ENCODE peak calls at places on chromosomes 12 and 14, in six cellular contexts. J, M, P, N, V and U are unnamed samples.

GRCh38 chr14:104445086-104445485 is 134.5 kb upstream of the C14orf180 start:
- DNase-seq in J (no peak), M (no peak), P (no peak), N (no peak), V (no peak), U (no peak)

GRCh38 chr14:100770605-100771120 is 44.0 kb downstream of the DLK1 start:
- DNase-seq in J (no peak), M (no peak), P (no peak), N (no peak), V (no peak), U (no peak)

GRCh38 chr12:102298022-102298421 is 100.4 kb upstream of the PMCH start:
- DNase-seq in J (no peak), M (peak; percentile 56), P (no peak), N (peak; percentile 45), V (no peak), U (peak; percentile 84)

GRCh38 chr14:68254669-68255527 is 435.3 kb downstream of the RAD51B start:
- DNase-seq in J (no peak), M (no peak), P (no peak), N (no peak), V (no peak), U (no peak)

GRCh38 chr12:16474801-16475200 is 127.4 kb downstream of the MGST1 start:
- DNase-seq in J (no peak), M (no peak), P (no peak), N (no peak), V (no peak), U (no peak)

GRCh38 chr14:102541771-102542170 is 32.2 kb upstream of the ANKRD9 start:
- DNase-seq in J (no peak), M (no peak), P (no peak), N (no peak), V (no peak), U (no peak)

GRCh38 chr12:53695148-53696138 is 19.6 kb upstream of the ATP5MC2 start:
- DNase-seq in J (no peak), M (peak; percentile 48), P (no peak), N (no peak), V (no peak), U (no peak)

GRCh38 chr14:74402264-74403251 is 23.5 kb downstream of the SYNDIG1L start:
- DNase-seq in J (no peak), M (no peak), P (no peak), N (no peak), V (no peak), U (no peak)

GRCh38 chr14:35349966-35350365 is 54.6 kb downstream of the NFKBIA start:
- DNase-seq in J (no peak), M (no peak), P (no peak), N (no peak), V (peak; percentile 56), U (no peak)

GRCh38 chr14:26622611-26623010 is 24.8 kb upstream of the NOVA1 start:
- DNase-seq in J (no peak), M (no peak), P (no peak), N (no peak), V (no peak), U (no peak)

GRCh38 chr12:109255377-109255776 is 53.7 kb downstream of the FOXN4 start:
- DNase-seq in J (no peak), M (peak; percentile 16), P (no peak), N (peak; percentile 2), V (peak; percentile 5), U (no peak)

GRCh38 chr14:98634043-98634820 is 637.8 kb downstream of the BCL11B start:
- DNase-seq in J (no peak), M (no peak), P (no peak), N (no peak), V (no peak), U (no peak)

GRCh38 chr12:1805441-1806081 is 14.8 kb upstream of the LRTM2 start:
- DNase-seq in J (no peak), M (no peak), P (no peak), N (no peak), V (no peak), U (no peak)

GRCh38 chr14:44316647-44317432 is 190.2 kb downstream of the FSCB start:
- DNase-seq in J (no peak), M (peak; percentile 86), P (peak; percentile 27), N (no peak), V (no peak), U (no peak)

GRCh38 chr12:41418586-41418985 is 230.5 kb downstream of the PDZRN4 start:
- DNase-seq in J (no peak), M (no peak), P (no peak), N (no peak), V (no peak), U (no peak)

GRCh38 chr14:23366163-23366921 is 1.4 kb upstream of the EFS start:
- DNase-seq in J (peak; percentile 76), M (peak; percentile 77), P (no peak), N (no peak), V (no peak), U (no peak)

GRCh38 chr14:95935228-95935822 is 58.7 kb downstream of the TUNAR start:
- DNase-seq in J (no peak), M (peak; percentile 39), P (peak; percentile 21), N (no peak), V (no peak), U (no peak)

GRCh38 chr12:123779551-123779950 is 17.4 kb downstream of the DNAH10 start:
- DNase-seq in J (no peak), M (no peak), P (no peak), N (no peak), V (no peak), U (no peak)

GRCh38 chr12:67797316-67797741 is 148.8 kb downstream of the DYRK2 start:
- DNase-seq in J (peak; percentile 38), M (no peak), P (no peak), N (no peak), V (no peak), U (no peak)

GRCh38 chr12:79725987-79726386 is 35.2 kb upstream of the PAWR start:
- DNase-seq in J (no peak), M (peak; percentile 52), P (no peak), N (peak; percentile 45), V (no peak), U (peak; percentile 43)

GRCh38 chr14:61231810-61232209 is 49.3 kb downstream of the TMEM30B start:
- DNase-seq in J (no peak), M (no peak), P (no peak), N (no peak), V (no peak), U (no peak)

GRCh38 chr12:106220561-106220960 is 27.3 kb downstream of the CKAP4 start:
- DNase-seq in J (no peak), M (no peak), P (no peak), N (no peak), V (no peak), U (no peak)